ENCODE peak calls at places on chromosomes 16 and 17, in four cellular contexts. B is stomach, O is fibroblast of lung, D is GM23338. Y is an unnamed sample.

GRCh38 chr17:29778936-29779811 is 150.9 kb downstream of the SSH2 start:
- DNase-seq in B (peak; percentile 68), O (peak; percentile 67), D (peak; percentile 70), Y (peak; percentile 29)

GRCh38 chr16:71440669-71441347 is 1.0 kb downstream of the TLE7 start:
- DNase-seq in B (no peak), O (no peak), D (peak; percentile 77), Y (no peak)

GRCh38 chr17:45231481-45232116 is 9.9 kb downstream of the FMNL1 start:
- DNase-seq in B (peak; percentile 56), O (no peak), D (peak; percentile 79), Y (no peak)

GRCh38 chr17:76496464-76496863 is 4.8 kb downstream of the RHBDF2 start:
- DNase-seq in B (no peak), O (no peak), D (no peak), Y (no peak)

GRCh38 chr16:27698266-27698665 is 148.3 kb downstream of the KATNIP start:
- DNase-seq in B (no peak), O (no peak), D (peak; percentile 92), Y (no peak)

GRCh38 chr17:58229384-58229783 is 9.0 kb upstream of the LPO start:
- DNase-seq in B (no peak), O (no peak), D (no peak), Y (no peak)

GRCh38 chr16:89359296-89360147 is 130.8 kb downstream of the ANKRD11 start:
- DNase-seq in B (no peak), O (no peak), D (no peak), Y (no peak)

GRCh38 chr16:35485915-35486314 is 2026.5 kb downstream of the TP53TG3F start:
- DNase-seq in B (no peak), O (no peak), D (no peak), Y (no peak)

GRCh38 chr17:57419940-57420522 is 163.7 kb downstream of the MSI2 start:
- DNase-seq in B (no peak), O (no peak), D (peak; percentile 43), Y (no peak)

GRCh38 chr16:27145630-27146029 is 57.7 kb upstream of the KDM8 start:
- DNase-seq in B (no peak), O (no peak), D (no peak), Y (no peak)

GRCh38 chr17:10271004-10271620 is 72.7 kb upstream of the GAS7 start:
- DNase-seq in B (no peak), O (no peak), D (no peak), Y (no peak)

GRCh38 chr17:28221751-28222414 is 97.1 kb upstream of the TMEM97 start:
- DNase-seq in B (no peak), O (no peak), D (no peak), Y (no peak)

GRCh38 chr17:685006-685405 is 29.6 kb downstream of the VPS53 start:
- DNase-seq in B (no peak), O (no peak), D (no peak), Y (no peak)

GRCh38 chr17:690346-690745 is 24.3 kb downstream of the VPS53 start:
- DNase-seq in B (no peak), O (no peak), D (no peak), Y (no peak)

GRCh38 chr17:691423-691822 is 23.2 kb downstream of the VPS53 start:
- DNase-seq in B (no peak), O (no peak), D (no peak), Y (peak; percentile 93)

GRCh38 chr17:689556-690247 is 24.9 kb downstream of the VPS53 start:
- DNase-seq in B (no peak), O (no peak), D (no peak), Y (no peak)

GRCh38 chr17:688100-688989 is 26.3 kb downstream of the VPS53 start:
- DNase-seq in B (no peak), O (peak; percentile 48), D (peak; percentile 67), Y (no peak)
- TF ChIP-seq CTCF in B (no peak), O (peak; percentile 29), D (peak; percentile 45), Y (peak; percentile 39)

DNA sequence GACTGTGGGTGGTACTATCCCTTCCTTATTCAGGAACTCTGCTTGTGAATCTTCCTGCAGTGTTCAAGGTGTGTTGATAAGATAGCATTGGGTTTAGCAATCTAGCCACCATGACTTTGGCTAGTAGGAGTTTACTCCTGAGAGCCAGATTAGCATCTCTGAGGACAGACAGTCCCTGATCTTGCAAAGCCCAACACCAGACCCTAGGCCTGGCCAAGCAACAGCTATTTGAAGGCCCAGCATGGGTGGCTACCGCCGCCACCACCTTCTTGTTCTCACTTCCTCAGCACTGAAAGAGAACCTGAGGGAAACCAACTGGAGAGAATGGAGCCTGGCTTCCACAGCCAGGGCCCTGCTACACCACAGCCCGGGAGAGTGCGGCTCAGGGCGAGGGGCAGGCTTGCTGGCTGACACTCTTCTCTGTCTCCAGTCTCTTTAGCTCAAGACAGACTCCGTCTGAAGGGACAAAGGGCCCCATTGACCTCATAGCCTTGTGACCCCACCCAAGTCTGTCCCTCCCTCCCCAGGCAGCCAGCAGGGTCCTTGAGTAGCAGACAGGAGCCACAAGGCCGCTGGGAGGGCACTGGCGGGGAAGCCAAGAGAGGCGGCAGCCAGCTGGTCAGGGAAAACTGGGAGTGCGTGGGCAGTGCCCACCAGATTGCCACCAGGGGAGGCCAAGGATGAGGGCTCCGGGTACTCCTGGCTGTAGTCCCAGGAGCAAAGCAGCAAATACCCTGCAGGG is 10.9 kb upstream of the ARHGAP23 start:
- DNase-seq in B (no peak), O (no peak), D (no peak), Y (no peak)
- H3K4me1 ChIP-seq in B (peaks cover 31% of the 10 kb centered on the region), O (peaks cover 11% of the 10 kb centered on the region), D (peaks cover 67% of the 10 kb centered on the region), Y (peaks cover 3% of the 10 kb centered on the region)

GRCh38 chr16:80976946-80977345 is 29.7 kb downstream of the CMC2 start:
- DNase-seq in B (no peak), O (no peak), D (no peak), Y (no peak)

GRCh38 chr16:80972611-80973010 is 34.1 kb downstream of the CMC2 start:
- DNase-seq in B (no peak), O (no peak), D (no peak), Y (no peak)

GRCh38 chr16:80974649-80975376 is 31.9 kb downstream of the CMC2 start:
- DNase-seq in B (no peak), O (peak; percentile 10), D (no peak), Y (no peak)

GRCh38 chr16:80971814-80972213 is 34.9 kb downstream of the CMC2 start:
- DNase-seq in B (no peak), O (no peak), D (no peak), Y (no peak)

GRCh38 chr16:80973991-80974390 is 32.7 kb downstream of the CMC2 start:
- DNase-seq in B (no peak), O (no peak), D (no peak), Y (peak; percentile 54)
- H3K27me3 ChIP-seq in B (no peaks in the 10 kb centered on the region), O (no peaks in the 10 kb centered on the region), D (no peaks in the 10 kb centered on the region), Y (no peaks in the 10 kb centered on the region)

DNA sequence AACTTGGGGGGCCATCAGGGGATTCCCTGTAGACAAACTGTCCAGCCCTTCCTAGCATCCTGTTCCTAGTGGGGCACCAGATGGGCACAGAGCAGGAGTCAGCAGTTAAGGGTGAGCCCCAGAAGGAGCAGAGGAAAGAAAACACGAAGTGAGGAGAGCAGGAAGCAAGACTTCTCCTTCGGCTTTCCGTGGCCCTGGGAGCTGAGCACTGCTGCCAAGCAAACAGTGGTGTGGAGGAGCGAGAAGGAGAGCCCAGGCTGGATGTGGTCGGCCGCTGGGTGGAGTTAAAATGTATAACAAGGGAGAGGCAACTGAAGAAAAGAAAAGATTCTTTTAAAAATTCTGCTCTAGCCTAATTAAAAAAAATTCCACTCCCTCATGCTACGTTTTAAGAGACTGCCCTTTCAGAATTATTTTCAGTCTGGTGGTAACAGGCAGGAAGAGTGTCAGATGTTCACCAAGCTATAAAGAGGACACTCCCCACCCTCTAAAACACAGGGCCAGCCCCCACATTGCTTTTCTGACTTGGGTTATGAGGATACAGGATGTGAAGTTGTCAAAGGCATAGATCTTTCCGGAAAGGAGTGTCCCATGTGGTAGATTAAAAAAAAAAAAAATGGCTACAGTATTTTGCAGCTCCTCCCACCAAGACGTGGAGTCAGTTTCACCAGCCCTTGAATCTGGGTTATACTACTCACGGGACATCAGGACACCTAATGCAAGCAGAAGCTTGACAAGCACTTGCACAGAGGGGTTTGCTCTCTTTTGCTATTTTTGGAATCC is 74.9 kb upstream of the ZFHX3 start:
- DNase-seq in B (no peak), O (peak; percentile 22), D (no peak), Y (no peak)
- TF ChIP-seq CTCF in B (no peak), O (no peak), D (no peak), Y (no peak)

GRCh38 chr17:50918933-50919296 is 52.8 kb upstream of the TOB1 start:
- DNase-seq in B (peak; percentile 62), O (no peak), D (no peak), Y (no peak)

GRCh38 chr17:50917418-50917743 is 51.2 kb upstream of the TOB1 start:
- DNase-seq in B (no peak), O (no peak), D (no peak), Y (no peak)

GRCh38 chr17:50916708-50917417 is 50.7 kb upstream of the TOB1 start:
- DNase-seq in B (no peak), O (no peak), D (no peak), Y (no peak)

GRCh38 chr17:50919321-50920040 is 53.3 kb upstream of the TOB1 start:
- DNase-seq in B (peak; percentile 96), O (peak; percentile 79), D (peak; percentile 81), Y (peak; percentile 64)

GRCh38 chr17:50918071-50918932 is 52.1 kb upstream of the TOB1 start:
- DNase-seq in B (peak; percentile 82), O (no peak), D (no peak), Y (no peak)
- H3K4me1 ChIP-seq in B (peaks cover 71% of the 10 kb centered on the region), O (peaks cover 2% of the 10 kb centered on the region), D (peaks cover 14% of the 10 kb centered on the region), Y (peaks cover 20% of the 10 kb centered on the region)

GRCh38 chr16:12903325-12904040 is 2.1 kb downstream of the SHISA9 start:
- DNase-seq in B (no peak), O (no peak), D (peak; percentile 69), Y (no peak)
- H3K27me3 ChIP-seq in B (peaks cover 5% of the 10 kb centered on the region), O (peaks cover 13% of the 10 kb centered on the region), D (peaks cover 17% of the 10 kb centered on the region), Y (peaks cover 61% of the 10 kb centered on the region)

DNA sequence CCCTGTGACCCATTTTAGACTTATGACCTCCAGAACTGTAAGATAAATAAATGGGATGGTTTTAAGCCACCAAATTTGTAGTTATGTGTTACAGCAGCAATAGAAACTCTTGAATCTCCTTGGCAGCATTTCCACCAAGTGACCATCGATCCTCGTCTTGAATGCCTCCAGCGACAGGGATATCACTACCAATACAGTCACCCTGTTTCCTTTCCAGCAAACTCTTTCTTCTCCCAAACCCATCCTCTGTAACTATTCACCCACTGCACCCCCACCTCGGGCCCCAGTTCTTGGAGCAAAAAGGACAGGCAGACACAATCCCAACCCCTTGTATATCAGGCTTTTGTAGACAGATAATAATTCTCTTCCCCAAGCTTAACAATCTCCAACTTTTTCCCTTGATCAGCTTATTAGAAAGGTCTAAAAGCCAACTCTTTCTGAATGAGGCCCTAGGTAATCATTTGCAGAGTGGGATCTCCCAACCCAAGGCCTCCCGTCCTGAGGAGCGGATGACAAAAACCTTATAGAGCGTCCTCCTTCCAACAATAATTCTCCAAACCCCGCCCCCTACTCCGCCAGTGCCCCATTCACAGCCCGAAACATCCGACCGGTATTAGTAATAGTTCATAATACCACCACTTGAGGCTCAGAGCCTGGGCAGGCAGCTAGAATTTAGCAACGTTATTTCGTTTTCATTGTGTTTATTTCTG is 14.7 kb upstream of the PLLP start:
- DNase-seq in B (peak; percentile 40), O (no peak), D (peak; percentile 79), Y (no peak)
- TF ChIP-seq CTCF in B (no peak), O (peak; percentile 30), D (no peak), Y (peak; percentile 43)

GRCh38 chr17:68433911-68434503 is 23.3 kb downstream of the WIPI1 start:
- DNase-seq in B (no peak), O (no peak), D (no peak), Y (no peak)
- H3K4me1 ChIP-seq in B (peaks cover 22% of the 10 kb centered on the region), O (peaks cover 6% of the 10 kb centered on the region), D (no peaks in the 10 kb centered on the region), Y (no peaks in the 10 kb centered on the region)

GRCh38 chr17:46796524-46796923 is 22.0 kb downstream of the WNT3 start:
- DNase-seq in B (no peak), O (no peak), D (no peak), Y (no peak)
- H3K27me3 ChIP-seq in B (no peaks in the 10 kb centered on the region), O (peaks cover 26% of the 10 kb centered on the region), D (peaks cover 6% of the 10 kb centered on the region), Y (peaks cover 15% of the 10 kb centered on the region)

Y was measured in foreskin keratinocyte.